ENCODE peak calls at places on chromosomes 11 and 22, in seven cellular contexts. O is SK-N-SH, M is HepG2, B is HCT116, A is H1, Z is K562, Q is GM12878. C is an unnamed sample.

GRCh38 chr11:120134106-120134930 is 3.6 kb downstream of the TRIM29 start:
- DNase-seq in B (no peak), A (no peak), Q (no peak), Z (no peak), O (peak; percentile 5), M (no peak), C (no peak)

GRCh38 chr11:95228081-95228859 is 2.7 kb downstream of the SESN3 start:
- DNase-seq in Q (no peak), B (no peak), Z (no peak), A (no peak), M (no peak), O (no peak), C (no peak)

GRCh38 chr22:31119026-31119717 is 3.6 kb upstream of the INPP5J start:
- DNase-seq in M (no peak), O (no peak), A (no peak), B (no peak), Z (no peak), Q (no peak), C (no peak)

GRCh38 chr11:17810736-17811135 is 76.2 kb downstream of the KCNC1 start:
- DNase-seq in O (peak; percentile 54), Z (no peak), B (no peak), A (no peak), Q (no peak), M (no peak), C (no peak)

GRCh38 chr22:30426395-30427353 is 1.1 kb downstream of the MTFP1 start:
- DNase-seq in M (peak; percentile 70), A (peak; percentile 84), B (peak; percentile 85), Z (peak; percentile 60), O (peak; percentile 86), Q (peak; percentile 64), C (peak; percentile 47)

GRCh38 chr22:48449466-48450187 is 1378.0 kb downstream of the BRD1 start:
- DNase-seq in B (no peak), M (no peak), Z (no peak), Q (no peak), A (no peak), O (no peak), C (no peak)

GRCh38 chr11:18706330-18707243 is 8.0 kb downstream of the TMEM86A start:
- DNase-seq in Z (no peak), O (peak; percentile 90), B (no peak), Q (no peak), A (no peak), M (no peak), C (no peak)

GRCh38 chr11:130489027-130489584 is 40.7 kb downstream of the ADAMTS15 start:
- DNase-seq in A (no peak), Z (no peak), O (no peak), M (no peak), Q (no peak), B (no peak), C (no peak)

GRCh38 chr11:34640050-34640971 is 19.4 kb downstream of the EHF start:
- DNase-seq in A (no peak), B (no peak), Q (no peak), Z (peak; percentile 41), O (no peak), M (peak; percentile 94), C (no peak)

GRCh38 chr11:125345706-125346561 is 150.1 kb downstream of the FEZ1 start:
- DNase-seq in B (no peak), A (no peak), M (peak; percentile 15), O (peak; percentile 84), Q (no peak), Z (peak; percentile 69), C (peak; percentile 51)

GRCh38 chr11:86251285-86251830 is 6.8 kb downstream of the EED start:
- DNase-seq in B (no peak), O (no peak), Z (no peak), M (no peak), Q (no peak), A (no peak), C (no peak)
- H3K4me3 ChIP-seq in B (no peak overlapping the region), O (no peak overlapping the region), Z (no peak overlapping the region), M (no peak overlapping the region), Q (peak overlapping the region; percentile 15), A (no peak overlapping the region), C (no peak overlapping the region)

GRCh38 chr11:115237578-115237977 is 266.6 kb downstream of the CADM1 start:
- DNase-seq in Z (no peak), M (no peak), B (no peak), O (no peak), Q (no peak), A (no peak), C (no peak)
- TF ChIP-seq YY1 in Z (no peak), M (no peak), B (no peak), O (no peak), Q (no peak), A (no peak), C (no peak)

GRCh38 chr11:3156282-3156660 is 8.8 kb downstream of the OSBPL5 start:
- DNase-seq in Z (no peak), A (no peak), M (no peak), Q (no peak), B (no peak), O (no peak), C (no peak)

GRCh38 chr11:3156661-3157311 is 8.3 kb downstream of the OSBPL5 start:
- DNase-seq in Z (no peak), B (no peak), A (no peak), Q (no peak), M (no peak), O (no peak), C (no peak)

GRCh38 chr11:3154001-3154599 is 11.0 kb downstream of the OSBPL5 start:
- DNase-seq in M (no peak), O (no peak), Q (no peak), Z (peak; percentile 42), B (no peak), A (no peak), C (no peak)

GRCh38 chr11:3155691-3156258 is 9.3 kb downstream of the OSBPL5 start:
- DNase-seq in Q (no peak), M (no peak), Z (no peak), A (no peak), O (peak; percentile 82), B (no peak), C (no peak)

GRCh38 chr11:3155216-3155615 is 9.9 kb downstream of the OSBPL5 start:
- DNase-seq in Z (no peak), M (no peak), B (no peak), Q (no peak), O (no peak), A (no peak), C (no peak)
- H3K4me3 ChIP-seq in Z (no peak overlapping the region), M (no peak overlapping the region), B (no peak overlapping the region), Q (no peak overlapping the region), O (no peak overlapping the region), A (no peak overlapping the region), C (no peak overlapping the region)

DNA sequence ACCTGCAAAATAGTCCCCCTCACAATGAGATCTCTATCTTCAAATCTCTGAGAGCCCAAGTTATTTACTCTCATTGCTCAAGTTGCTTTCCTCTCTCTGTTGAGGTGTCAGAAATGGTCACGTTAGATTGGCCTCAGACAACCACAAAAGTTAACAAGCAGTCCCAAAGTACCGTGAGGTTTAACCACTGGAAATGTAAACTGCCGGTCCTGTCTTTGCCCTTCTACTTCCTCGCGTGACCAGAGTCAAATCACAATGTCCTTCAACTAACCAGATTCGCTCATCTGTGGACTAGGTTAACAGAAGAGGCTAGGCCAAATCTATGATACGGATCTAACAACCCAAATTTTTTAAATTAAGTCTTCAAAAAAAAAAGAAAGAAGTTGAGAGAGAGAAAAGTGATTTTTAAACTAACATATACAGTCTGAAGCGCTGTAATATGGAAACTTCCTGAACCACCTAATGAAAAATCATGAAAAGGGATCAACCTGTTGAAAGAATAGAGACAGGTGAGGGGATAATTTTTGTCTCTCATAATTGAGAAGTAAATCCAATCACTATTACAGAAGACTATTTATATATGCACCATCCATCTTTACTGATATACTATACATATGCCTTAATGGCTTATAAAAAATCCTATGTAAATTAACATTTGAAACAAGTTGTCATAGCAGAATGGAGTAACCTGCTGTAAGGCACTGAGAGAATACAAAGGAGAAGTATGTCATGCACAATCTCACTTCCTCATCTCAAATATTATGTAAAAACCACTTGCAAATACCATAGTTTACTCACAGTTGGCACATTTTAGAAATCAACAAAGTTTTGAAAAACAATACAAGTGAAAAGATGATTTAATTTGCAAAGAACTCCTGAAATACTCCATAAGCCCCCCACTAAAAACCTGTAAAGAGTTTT is 3.3 kb upstream of the JAML start:
- DNase-seq in Q (no peak), O (no peak), Z (no peak), A (no peak), B (no peak), M (no peak), C (no peak)
- TF ChIP-seq YY1 in Q (no peak), O (no peak), Z (no peak), A (no peak), B (no peak), M (no peak), C (no peak)

C was measured in NT2/D1.